ENCODE peak calls at places on chromosome 13, in five cellular contexts. O is endothelial cell of umbilical vein, L is gastrocnemius medialis, J is erythroblast, V is K562. Q is an unnamed sample.
A peak's percentile ranks its signal among the peaks of the same experiment; 100 is the strongest.

GRCh38 chr13:60788156-60788829 is 391.3 kb downstream of the TDRD3 start:
- DNase-seq in O (no peak), L (peak; percentile 16), J (no peak), V (no peak), Q (no peak)

GRCh38 chr13:113425931-113426590 is 27.2 kb downstream of the ADPRHL1 start:
- DNase-seq in O (no peak), L (peak; percentile 69), J (no peak), V (no peak), Q (peak; percentile 47)

GRCh38 chr13:27481766-27482165 is 31.4 kb upstream of the MTIF3 start:
- DNase-seq in O (peak; percentile 28), L (no peak), J (peak; percentile 71), V (peak; percentile 57), Q (peak; percentile 17)

GRCh38 chr13:50459046-50459445 is 384.4 kb downstream of the DLEU7 start:
- DNase-seq in O (no peak), L (no peak), J (no peak), V (no peak), Q (no peak)

GRCh38 chr13:31807090-31807541 is 67.8 kb downstream of the RXFP2 start:
- DNase-seq in O (no peak), L (no peak), J (no peak), V (no peak), Q (no peak)

GRCh38 chr13:52454459-52454824 is 836 bp upstream of the CKAP2 start:
- DNase-seq in O (peak; percentile 36), L (no peak), J (peak; percentile 80), V (peak; percentile 39), Q (no peak)

GRCh38 chr13:97339019-97339988 is 94.7 kb upstream of the RAP2A start:
- DNase-seq in O (no peak), L (peak; percentile 54), J (peak; percentile 48), V (peak; percentile 23), Q (no peak)

GRCh38 chr13:27295096-27295495 is 24.5 kb downstream of the RASL11A start:
- DNase-seq in O (no peak), L (no peak), J (no peak), V (no peak), Q (no peak)

GRCh38 chr13:90594694-90595093 is 752.8 kb upstream of the MIR17HG start:
- DNase-seq in O (no peak), L (no peak), J (no peak), V (no peak), Q (peak; percentile 2)

GRCh38 chr13:64884976-64885375 is 2345.2 kb downstream of the PCDH9 start:
- DNase-seq in O (no peak), L (no peak), J (no peak), V (no peak), Q (no peak)

GRCh38 chr13:51625555-51626345 is 41.5 kb downstream of the WDFY2 start:
- DNase-seq in O (peak; percentile 27), L (no peak), J (no peak), V (no peak), Q (no peak)

GRCh38 chr13:57740719-57741118 is 109.2 kb downstream of the PCDH17 start:
- DNase-seq in O (no peak), L (no peak), J (no peak), V (no peak), Q (no peak)

GRCh38 chr13:37617162-37617561 is 18.6 kb upstream of the POSTN start:
- DNase-seq in O (peak; percentile 59), L (no peak), J (no peak), V (no peak), Q (no peak)

GRCh38 chr13:105410602-105411001 is 1124.9 kb downstream of the EFNB2 start:
- DNase-seq in O (peak; percentile 52), L (peak; percentile 19), J (peak; percentile 46), V (peak; percentile 21), Q (peak; percentile 39)

GRCh38 chr13:73254827-73255226 is 196.0 kb downstream of the KLF5 start:
- DNase-seq in O (peak; percentile 1), L (no peak), J (no peak), V (no peak), Q (no peak)

GRCh38 chr13:40060318-40061007 is 405.0 kb downstream of the COG6 start:
- DNase-seq in O (no peak), L (peak; percentile 41), J (no peak), V (no peak), Q (no peak)

GRCh38 chr13:45721203-45721731 is 19.1 kb downstream of the CBY2 start:
- DNase-seq in O (no peak), L (no peak), J (no peak), V (no peak), Q (no peak)

GRCh38 chr13:32895296-32895695 is 120.9 kb upstream of the KL start:
- DNase-seq in O (no peak), L (no peak), J (no peak), V (no peak), Q (no peak)

GRCh38 chr13:45108716-45109706 is 11.3 kb upstream of the GTF2F2 start:
- DNase-seq in O (no peak), L (peak; percentile 39), J (no peak), V (peak; percentile 38), Q (no peak)

GRCh38 chr13:105220063-105220462 is 1315.4 kb downstream of the EFNB2 start:
- DNase-seq in O (no peak), L (no peak), J (no peak), V (no peak), Q (no peak)

GRCh38 chr13:34345601-34345939 is 527.6 kb downstream of the RFC3 start:
- DNase-seq in O (no peak), L (no peak), J (no peak), V (no peak), Q (no peak)

GRCh38 chr13:114067381-114067885 is 65.0 kb downstream of the RASA3 start:
- DNase-seq in O (no peak), L (no peak), J (peak; percentile 19), V (no peak), Q (no peak)

GRCh38 chr13:113562866-113563265 is 21.7 kb upstream of the TFDP1 start:
- DNase-seq in O (no peak), L (no peak), J (no peak), V (no peak), Q (no peak)

GRCh38 chr13:21453352-21454089 is 5.6 kb downstream of the ZDHHC20 start:
- DNase-seq in O (no peak), L (no peak), J (no peak), V (no peak), Q (no peak)

GRCh38 chr13:21463424-21463823 is 4.3 kb upstream of the ZDHHC20 start:
- DNase-seq in O (no peak), L (no peak), J (no peak), V (no peak), Q (no peak)

GRCh38 chr13:21458457-21458815 is 667 bp downstream of the ZDHHC20 start:
- DNase-seq in O (peak; percentile 25), L (peak; percentile 38), J (peak; percentile 68), V (peak; percentile 57), Q (peak; percentile 10)

GRCh38 chr13:21458816-21459701 is at the start of gene ZDHHC20:
- DNase-seq in O (peak; percentile 82), L (peak; percentile 81), J (peak; percentile 96), V (peak; percentile 82), Q (peak; percentile 67)
- TF ChIP-seq POLR2A in O (peak; percentile 78), L (peak; percentile 66), J (peak; percentile 78), V (peak; percentile 67), Q (peak; percentile 82)

GRCh38 chr13:28717170-28717569 is 1.6 kb downstream of the SLC46A3 start:
- DNase-seq in O (no peak), L (no peak), J (no peak), V (no peak), Q (no peak)

GRCh38 chr13:28718186-28718537 is 608 bp downstream of the SLC46A3 start:
- DNase-seq in O (peak; percentile 55), L (no peak), J (no peak), V (no peak), Q (no peak)

GRCh38 chr13:28719227-28719562 is 425 bp upstream of the SLC46A3 start:
- DNase-seq in O (no peak), L (no peak), J (no peak), V (no peak), Q (no peak)

GRCh38 chr13:28719656-28720055 is 886 bp upstream of the SLC46A3 start:
- DNase-seq in O (no peak), L (no peak), J (no peak), V (no peak), Q (no peak)

GRCh38 chr13:28718538-28719226 is at the start of gene SLC46A3:
- DNase-seq in O (peak; percentile 99), L (peak; percentile 99), J (peak; percentile 88), V (peak; percentile 83), Q (peak; percentile 89)
- TF ChIP-seq POLR2A in O (no peak), L (peak; percentile 77), J (peak; percentile 71), V (peak; percentile 47), Q (peak; percentile 75)

GRCh38 chr13:19958119-19959111 is at the start of gene ZMYM2:
- DNase-seq in O (peak; percentile 97), L (peak; percentile 98), J (peak; percentile 99), V (peak; percentile 94), Q (peak; percentile 82)

GRCh38 chr13:19957320-19958118 is 1.0 kb upstream of the ZMYM2 start:
- DNase-seq in O (peak; percentile 75), L (peak; percentile 65), J (peak; percentile 89), V (no peak), Q (no peak)

GRCh38 chr13:19959831-19960672 is 1.5 kb downstream of the ZMYM2 start:
- DNase-seq in O (peak; percentile 91), L (peak; percentile 89), J (peak; percentile 93), V (peak; percentile 81), Q (peak; percentile 69)

GRCh38 chr13:19960673-19961015 is 2.1 kb downstream of the ZMYM2 start:
- DNase-seq in O (no peak), L (no peak), J (peak; percentile 50), V (no peak), Q (no peak)

DNA sequence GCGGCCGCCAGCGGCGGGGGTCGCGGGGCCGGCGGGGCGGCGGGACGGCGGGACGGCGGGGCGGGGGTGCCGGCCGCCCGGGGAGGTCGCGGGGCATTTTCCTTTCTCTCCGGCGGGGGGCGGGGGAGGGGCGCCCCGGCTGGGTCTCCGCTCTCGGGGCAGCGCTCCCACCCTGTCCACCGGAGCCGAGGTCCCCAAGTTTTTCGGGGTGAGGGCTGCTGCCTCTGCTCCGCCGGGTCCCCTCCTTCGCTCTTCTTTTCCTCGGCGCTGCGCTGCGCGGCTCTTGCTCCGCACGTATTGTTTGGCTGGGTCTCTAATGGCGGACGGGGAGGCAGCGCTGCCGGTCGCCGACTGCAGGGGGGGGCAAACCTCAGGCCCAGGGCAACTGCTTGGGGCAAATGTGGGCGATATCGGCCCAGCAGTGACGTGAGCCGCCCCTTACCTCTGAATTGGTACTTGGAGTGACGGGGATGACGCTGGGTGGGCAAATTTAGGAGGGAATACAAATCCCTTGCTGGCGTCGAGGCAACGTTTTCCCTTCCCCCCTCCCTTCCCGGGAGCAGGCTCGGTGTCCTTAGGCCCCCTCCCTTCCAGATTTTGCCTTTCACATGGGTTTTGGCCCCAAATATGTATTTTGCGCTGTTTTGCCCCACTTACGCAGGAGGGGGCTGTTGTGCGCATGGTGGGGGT is 759 bp downstream of the ZMYM2 start:
- DNase-seq in O (peak; percentile 65), L (peak; percentile 42), J (peak; percentile 86), V (peak; percentile 52), Q (peak; percentile 35)
- TF ChIP-seq POLR2A in O (no peak), L (no peak), J (no peak), V (no peak), Q (no peak)

GRCh38 chr13:24172071-24172470 is 11.6 kb downstream of the SPATA13 start:
- DNase-seq in O (no peak), L (no peak), J (no peak), V (no peak), Q (no peak)

GRCh38 chr13:24165746-24166145 is 5.2 kb downstream of the SPATA13 start:
- DNase-seq in O (peak; percentile 16), L (no peak), J (no peak), V (no peak), Q (no peak)

GRCh38 chr13:24167666-24168391 is 7.3 kb downstream of the SPATA13 start:
- DNase-seq in O (no peak), L (no peak), J (no peak), V (no peak), Q (no peak)

GRCh38 chr13:24168392-24168750 is 7.9 kb downstream of the SPATA13 start:
- DNase-seq in O (no peak), L (no peak), J (no peak), V (no peak), Q (no peak)

GRCh38 chr13:24168980-24169379 is 8.5 kb downstream of the SPATA13 start:
- DNase-seq in O (no peak), L (no peak), J (no peak), V (no peak), Q (no peak)
- TF ChIP-seq POLR2A in O (no peak), L (no peak), J (no peak), V (no peak), Q (no peak)